ENCODE peak calls at places on chromosomes 12 and 14, in seven cellular contexts. V is transverse colon, L is ovary, N is SK-N-SH, O is H1, S is K562, M is tibial nerve. R is an unnamed sample.

GRCh38 chr14:91284791-91285548 is 40.5 kb upstream of the GPR68 start:
- DNase-seq in V (no peak), L (no peak), N (peak; percentile 80), O (no peak), S (no peak), M (no peak), R (no peak)

GRCh38 chr12:111773801-111774551 is 7.2 kb downstream of the ALDH2 start:
- DNase-seq in V (peak; percentile 85), L (peak; percentile 87), N (no peak), O (no peak), S (no peak), M (peak; percentile 88), R (peak; percentile 69)

GRCh38 chr14:90396342-90397339 is at the start of gene CALM1:
- DNase-seq in V (peak; percentile 97), L (peak; percentile 94), N (peak; percentile 97), O (peak; percentile 80), S (peak; percentile 83), M (peak; percentile 92), R (peak; percentile 81)

GRCh38 chr14:104376202-104377140 is 203.1 kb upstream of the C14orf180 start:
- DNase-seq in V (no peak), L (no peak), N (no peak), O (no peak), S (no peak), M (no peak), R (no peak)

GRCh38 chr12:25241171-25242020 is 9.3 kb downstream of the KRAS start:
- DNase-seq in V (no peak), L (no peak), N (peak; percentile 27), O (no peak), S (no peak), M (no peak), R (peak; percentile 64)

GRCh38 chr12:92553389-92553788 is 149.4 kb upstream of the PLEKHG7 start:
- DNase-seq in V (no peak), L (no peak), N (no peak), O (no peak), S (no peak), M (no peak), R (no peak)

GRCh38 chr14:89236846-89237245 is 180.2 kb downstream of the FOXN3 start:
- DNase-seq in V (no peak), L (no peak), N (no peak), O (no peak), S (no peak), M (no peak), R (no peak)

GRCh38 chr12:8822298-8822697 is at the start of gene A2ML1:
- DNase-seq in V (no peak), L (no peak), N (no peak), O (no peak), S (no peak), M (no peak), R (no peak)

GRCh38 chr12:10361622-10362021 is 28.2 kb downstream of the KLRK1 start:
- DNase-seq in V (no peak), L (no peak), N (no peak), O (no peak), S (no peak), M (no peak), R (no peak)

GRCh38 chr12:91954326-91954725 is 191.3 kb downstream of the BTG1 start:
- DNase-seq in V (no peak), L (no peak), N (no peak), O (no peak), S (no peak), M (no peak), R (no peak)

GRCh38 chr14:80996049-80996901 is 40.9 kb downstream of the TSHR start:
- DNase-seq in V (peak; percentile 12), L (peak; percentile 8), N (peak; percentile 50), O (no peak), S (peak; percentile 15), M (peak; percentile 58), R (peak; percentile 65)

GRCh38 chr12:66688836-66689439 is 10.1 kb upstream of the GRIP1 start:
- DNase-seq in V (peak; percentile 22), L (peak; percentile 16), N (peak; percentile 4), O (peak; percentile 41), S (peak; percentile 9), M (no peak), R (peak; percentile 35)

GRCh38 chr12:114933428-114934160 is 249.6 kb upstream of the TBX3 start:
- DNase-seq in V (no peak), L (peak; percentile 10), N (peak; percentile 6), O (no peak), S (no peak), M (no peak), R (peak; percentile 94)

GRCh38 chr14:73491256-73491976 is 683 bp downstream of the RIOX1 start:
- DNase-seq in V (peak; percentile 79), L (peak; percentile 47), N (peak; percentile 85), O (no peak), S (peak; percentile 76), M (peak; percentile 32), R (peak; percentile 67)

GRCh38 chr14:100914597-100915021 is 11.1 kb upstream of the RTL1 start:
- DNase-seq in V (no peak), L (no peak), N (no peak), O (no peak), S (no peak), M (no peak), R (no peak)

GRCh38 chr14:59197695-59198262 is 9.3 kb downstream of the DAAM1 start:
- DNase-seq in V (no peak), L (no peak), N (no peak), O (no peak), S (peak; percentile 12), M (no peak), R (no peak)

GRCh38 chr12:82659343-82660207 is 27.1 kb upstream of the TMTC2 start:
- DNase-seq in V (no peak), L (no peak), N (no peak), O (no peak), S (no peak), M (no peak), R (no peak)

GRCh38 chr12:116619246-116619645 is 60.1 kb downstream of the MAP1LC3B2 start:
- DNase-seq in V (no peak), L (no peak), N (no peak), O (no peak), S (no peak), M (no peak), R (no peak)

GRCh38 chr12:26028953-26029740 is 70.7 kb downstream of the RASSF8 start:
- DNase-seq in V (peak; percentile 15), L (no peak), N (peak; percentile 52), O (no peak), S (peak; percentile 21), M (peak; percentile 54), R (peak; percentile 63)

GRCh38 chr12:77493769-77494168 is 336.9 kb upstream of the NAV3 start:
- DNase-seq in V (no peak), L (no peak), N (no peak), O (no peak), S (no peak), M (no peak), R (no peak)

GRCh38 chr12:87815738-87816137 is 213.5 kb downstream of the C12orf50 start:
- DNase-seq in V (no peak), L (no peak), N (no peak), O (no peak), S (no peak), M (no peak), R (no peak)

GRCh38 chr12:87923361-87923760 is 105.8 kb downstream of the C12orf50 start:
- DNase-seq in V (no peak), L (no peak), N (no peak), O (no peak), S (no peak), M (no peak), R (no peak)

GRCh38 chr14:91396959-91397815 is 20.4 kb downstream of the CCDC88C start:
- DNase-seq in V (peak; percentile 88), L (no peak), N (no peak), O (no peak), S (no peak), M (no peak), R (no peak)

GRCh38 chr12:6065131-6065871 is 59.2 kb downstream of the VWF start:
- DNase-seq in V (no peak), L (no peak), N (no peak), O (no peak), S (no peak), M (no peak), R (no peak)

GRCh38 chr12:46343122-46343852 is 29.3 kb downstream of the SLC38A2 start:
- DNase-seq in V (no peak), L (no peak), N (no peak), O (no peak), S (no peak), M (no peak), R (no peak)

GRCh38 chr12:46342562-46343033 is 30.0 kb downstream of the SLC38A2 start:
- DNase-seq in V (peak; percentile 15), L (no peak), N (no peak), O (no peak), S (no peak), M (peak; percentile 24), R (peak; percentile 68)

GRCh38 chr12:46339051-46339450 is 33.5 kb downstream of the SLC38A2 start:
- DNase-seq in V (no peak), L (no peak), N (no peak), O (no peak), S (no peak), M (no peak), R (no peak)
- TF ChIP-seq EP300 in V (no peak), L (no peak), N (no peak), O (no peak), S (no peak), M (no peak), R (no peak)

GRCh38 chr14:68908201-68908600 is 70.9 kb downstream of the ACTN1 start:
- DNase-seq in V (no peak), L (no peak), N (no peak), O (no peak), S (no peak), M (no peak), R (no peak)
- TF ChIP-seq EP300 in V (no peak), L (no peak), N (no peak), O (no peak), S (no peak), M (no peak), R (no peak)

GRCh38 chr12:100437038-100437841 is 36.4 kb upstream of the NR1H4 start:
- DNase-seq in V (no peak), L (no peak), N (no peak), O (no peak), S (no peak), M (no peak), R (no peak)
- TF ChIP-seq EP300 in V (no peak), L (no peak), N (no peak), O (no peak), S (peak; percentile 79), M (no peak), R (no peak)

GRCh38 chr12:109475121-109475520 is 2.0 kb downstream of the KCTD10 start:
- DNase-seq in V (no peak), L (no peak), N (no peak), O (no peak), S (no peak), M (no peak), R (no peak)

GRCh38 chr12:109476807-109477184 is 304 bp downstream of the KCTD10 start:
- DNase-seq in V (no peak), L (no peak), N (no peak), O (no peak), S (no peak), M (no peak), R (no peak)

GRCh38 chr12:109475993-109476806 is 900 bp downstream of the KCTD10 start:
- DNase-seq in V (no peak), L (no peak), N (peak; percentile 27), O (no peak), S (no peak), M (no peak), R (no peak)

GRCh38 chr12:109477963-109478315 is 505 bp downstream of the UBE3B start:
- DNase-seq in V (no peak), L (no peak), N (no peak), O (no peak), S (no peak), M (no peak), R (no peak)

GRCh38 chr12:109477185-109477962 is at the start of the genes KCTD10 and UBE3B:
- DNase-seq in V (peak; percentile 92), L (peak; percentile 85), N (peak; percentile 94), O (no peak), S (peak; percentile 93), M (peak; percentile 80), R (peak; percentile 94)
- TF ChIP-seq EP300 in V (peak; percentile 47), L (no peak), N (no peak), O (no peak), S (no peak), M (peak; percentile 93), R (no peak)

R was measured in A549.